ENCODE peak calls at places on chromosomes 3 and 15, in seven cellular contexts. V, D, L, N, C, Y and X are unnamed samples.

GRCh38 chr3:69833591-69833990 is 94.3 kb downstream of the MITF start:
- DNase-seq in V (no peak), C (no peak), L (no peak), N (no peak), Y (no peak), D (no peak), X (no peak)

GRCh38 chr3:74273091-74273490 is 341.4 kb downstream of the CNTN3 start:
- DNase-seq in D (peak), N (no peak), C (no peak), L (no peak), Y (no peak), V (no peak), X (no peak)

GRCh38 chr15:42175671-42176070 is 19.2 kb upstream of the PLA2G4F start:
- DNase-seq in N (no peak), D (no peak), L (no peak), V (no peak), C (no peak), Y (peak), X (no peak)

GRCh38 chr15:45573961-45574629 is 13.1 kb upstream of the BLOC1S6 start:
- DNase-seq in C (peak), N (no peak), L (no peak), V (peak), D (no peak), Y (peak), X (no peak)

GRCh38 chr3:181712505-181713299 is 977 bp downstream of the SOX2 start:
- DNase-seq in V (no peak), Y (peak), C (peak), D (no peak), N (no peak), L (no peak), X (no peak)

GRCh38 chr3:184255291-184256039 is 5.9 kb downstream of the CAMK2N2 start:
- DNase-seq in C (no peak), N (no peak), Y (no peak), L (no peak), D (no peak), V (no peak), X (no peak)

GRCh38 chr15:31268108-31268501 is 58.5 kb upstream of the KLF13 start:
- DNase-seq in C (no peak), D (no peak), Y (no peak), L (no peak), V (no peak), N (no peak), X (no peak)

GRCh38 chr3:62567097-62568021 is 194.0 kb upstream of the FEZF2 start:
- DNase-seq in Y (peak), C (no peak), L (no peak), N (no peak), V (peak), D (peak), X (no peak)

GRCh38 chr3:132554437-132554836 is 42.6 kb upstream of the ACKR4 start:
- DNase-seq in Y (no peak), C (no peak), D (no peak), V (no peak), L (no peak), N (no peak), X (no peak)